ENCODE peak calls at places on chromosomes 2 and 18, in five cellular contexts. B is heart right ventricle, X is astrocyte, K is GM06990, V is H1. W is an unnamed sample.

GRCh38 chr2:85699325-85699724 is 5.2 kb downstream of the GNLY start:
- DNase-seq in X (no peak), V (no peak), B (no peak), K (no peak), W (no peak)

GRCh38 chr2:100941646-100942240 is 60.3 kb upstream of the RPL31 start:
- DNase-seq in X (peak; percentile 25), K (no peak), V (no peak), B (no peak), W (no peak)

GRCh38 chr18:46449033-46449432 is 208.0 kb downstream of the LOXHD1 start:
- DNase-seq in B (no peak), V (no peak), X (no peak), K (no peak), W (no peak)

GRCh38 chr18:24656571-24656971 is 196.1 kb downstream of the HRH4 start:
- DNase-seq in B (no peak), X (peak; percentile 60), K (no peak), V (no peak), W (no peak)

GRCh38 chr2:215447056-215447455 is 11.2 kb upstream of the FN1 start:
- DNase-seq in V (no peak), B (no peak), X (no peak), K (no peak), W (no peak)

GRCh38 chr18:10557085-10557677 is 31.4 kb downstream of the NAPG start:
- DNase-seq in V (no peak), X (no peak), B (no peak), K (no peak), W (no peak)

GRCh38 chr2:127516031-127516430 is 10.3 kb downstream of the IWS1 start:
- DNase-seq in X (peak; percentile 98), V (no peak), K (no peak), B (peak; percentile 87), W (peak; percentile 48)

GRCh38 chr2:232310189-232310588 is 68.4 kb upstream of the ALPP start:
- DNase-seq in X (no peak), K (no peak), B (no peak), V (no peak), W (no peak)

GRCh38 chr2:238285653-238286082 is 2.7 kb downstream of the PER2 start:
- DNase-seq in K (no peak), B (peak; percentile 86), X (peak; percentile 93), V (no peak), W (peak; percentile 65)

GRCh38 chr2:42249887-42250286 is 80.7 kb downstream of the EML4 start:
- DNase-seq in B (peak; percentile 51), K (no peak), X (peak; percentile 45), V (no peak), W (no peak)

GRCh38 chr2:212737773-212738172 is 199.2 kb upstream of the ERBB4 start:
- DNase-seq in V (no peak), X (peak; percentile 29), K (no peak), B (no peak), W (no peak)

GRCh38 chr18:42814184-42814583 is 301.3 kb downstream of the RIT2 start:
- DNase-seq in K (no peak), X (no peak), V (no peak), B (no peak), W (no peak)

GRCh38 chr2:120231564-120231973 is 8.4 kb upstream of the TMEM185B start:
- DNase-seq in K (no peak), X (no peak), V (no peak), B (no peak), W (no peak)

GRCh38 chr18:36441426-36441870 is 143.9 kb downstream of the FHOD3 start:
- DNase-seq in K (no peak), X (no peak), B (no peak), V (no peak), W (no peak)

GRCh38 chr2:230161180-230161579 is 58.6 kb downstream of the SP110 start:
- DNase-seq in X (no peak), K (no peak), V (no peak), B (no peak), W (no peak)

GRCh38 chr2:20539133-20539719 is 92.4 kb downstream of the RHOB start:
- DNase-seq in V (no peak), B (no peak), K (no peak), X (no peak), W (no peak)

GRCh38 chr18:22309191-22309590 is 108.5 kb downstream of the CTAGE1 start:
- DNase-seq in B (no peak), X (peak; percentile 84), K (no peak), V (no peak), W (no peak)

GRCh38 chr2:7429733-7430132 is 512.5 kb downstream of the RNF144A start:
- DNase-seq in V (no peak), X (no peak), B (no peak), K (no peak), W (no peak)

GRCh38 chr18:54584065-54584464 is 7.0 kb upstream of the DYNAP start:
- DNase-seq in B (no peak), X (no peak), K (no peak), V (no peak), W (no peak)

GRCh38 chr2:240905176-240905781 is 857 bp upstream of the CROCC2 start:
- DNase-seq in B (no peak), X (no peak), K (no peak), V (no peak), W (no peak)

GRCh38 chr2:43034921-43035320 is 191.5 kb downstream of the ZFP36L2 start:
- DNase-seq in X (no peak), B (no peak), K (no peak), V (no peak), W (no peak)

GRCh38 chr2:36403675-36404230 is 48.2 kb downstream of the CRIM1 start:
- DNase-seq in X (peak; percentile 93), V (no peak), B (no peak), K (no peak), W (no peak)

GRCh38 chr2:113850687-113851086 is 39.2 kb upstream of the ACTR3 start:
- DNase-seq in X (no peak), B (no peak), K (no peak), V (no peak), W (no peak)

GRCh38 chr2:14517731-14518130 is 114.8 kb upstream of the LRATD1 start:
- DNase-seq in K (no peak), X (no peak), V (no peak), B (no peak), W (no peak)

GRCh38 chr2:19176977-19177376 is 181.4 kb downstream of the OSR1 start:
- DNase-seq in K (peak; percentile 3), B (no peak), X (peak; percentile 77), V (no peak), W (no peak)

GRCh38 chr2:174344716-174345472 is 10.1 kb downstream of the SP9 start:
- DNase-seq in X (peak; percentile 37), K (no peak), V (peak; percentile 58), B (no peak), W (no peak)

GRCh38 chr2:174341995-174342571 is 7.3 kb downstream of the SP9 start:
- DNase-seq in V (peak; percentile 63), X (no peak), K (no peak), B (no peak), W (no peak)

GRCh38 chr2:174343343-174343637 is 8.5 kb downstream of the SP9 start:
- DNase-seq in V (no peak), X (no peak), B (no peak), K (no peak), W (no peak)

GRCh38 chr2:174342600-174343342 is 8.0 kb downstream of the SP9 start:
- DNase-seq in V (no peak), K (peak; percentile 29), X (no peak), B (no peak), W (no peak)

GRCh38 chr2:174343638-174344455 is 9.1 kb downstream of the SP9 start:
- DNase-seq in K (peak; percentile 13), X (no peak), V (peak; percentile 72), B (no peak), W (no peak)
- H3K27me3 ChIP-seq in K (no peaks in the 10 kb centered on the region), X (peaks cover 58% of the 10 kb centered on the region), V (peaks cover 68% of the 10 kb centered on the region), B (peaks cover 36% of the 10 kb centered on the region), W (peaks cover 39% of the 10 kb centered on the region)

GRCh38 chr2:44939074-44940052 is 2.1 kb upstream of the SIX3 start:
- DNase-seq in V (peak; percentile 80), B (no peak), X (no peak), K (no peak), W (no peak)
- H3K27me3 ChIP-seq in V (peaks cover 99% of the 10 kb centered on the region), B (peaks cover 68% of the 10 kb centered on the region), X (peaks cover 85% of the 10 kb centered on the region), K (peaks cover 5% of the 10 kb centered on the region), W (peaks cover 30% of the 10 kb centered on the region)

GRCh38 chr2:73114273-73114867 is 1.6 kb upstream of the RAB11FIP5 start:
- DNase-seq in B (no peak), V (no peak), X (no peak), K (no peak), W (no peak)
- H3K27me3 ChIP-seq in B (no peaks in the 10 kb centered on the region), V (no peaks in the 10 kb centered on the region), X (no peaks in the 10 kb centered on the region), K (peaks cover 3% of the 10 kb centered on the region), W (no peaks in the 10 kb centered on the region)

GRCh38 chr2:45005261-45006002 is 3.8 kb downstream of the SIX2 start:
- DNase-seq in K (no peak), B (no peak), X (no peak), V (peak; percentile 56), W (no peak)
- H3K27me3 ChIP-seq in K (peaks cover 10% of the 10 kb centered on the region), B (peaks cover 17% of the 10 kb centered on the region), X (peaks cover 91% of the 10 kb centered on the region), V (peaks cover 92% of the 10 kb centered on the region), W (peaks cover 2% of the 10 kb centered on the region)

GRCh38 chr2:26580751-26581150 is 60.4 kb downstream of the CIB4 start:
- DNase-seq in V (no peak), K (no peak), B (no peak), X (no peak), W (peak; percentile 50)
- H3K27me3 ChIP-seq in V (peaks cover 2% of the 10 kb centered on the region), K (no peaks in the 10 kb centered on the region), B (peaks cover 3% of the 10 kb centered on the region), X (peaks cover 45% of the 10 kb centered on the region), W (no peaks in the 10 kb centered on the region)

GRCh38 chr2:75643980-75644379 is 2.6 kb upstream of the MRPL19 start:
- DNase-seq in X (no peak), B (no peak), V (no peak), K (no peak), W (no peak)

GRCh38 chr2:75645643-75646042 is 940 bp upstream of the MRPL19 start:
- DNase-seq in V (no peak), B (no peak), K (no peak), X (no peak), W (no peak)

GRCh38 chr2:75646090-75646582 is 447 bp upstream of the MRPL19 start:
- DNase-seq in B (no peak), X (no peak), K (no peak), V (no peak), W (no peak)

GRCh38 chr2:75646583-75647425 is at the start of gene MRPL19:
- DNase-seq in X (peak; percentile 94), K (peak; percentile 84), B (peak; percentile 95), V (peak; percentile 78), W (peak; percentile 46)

DNA sequence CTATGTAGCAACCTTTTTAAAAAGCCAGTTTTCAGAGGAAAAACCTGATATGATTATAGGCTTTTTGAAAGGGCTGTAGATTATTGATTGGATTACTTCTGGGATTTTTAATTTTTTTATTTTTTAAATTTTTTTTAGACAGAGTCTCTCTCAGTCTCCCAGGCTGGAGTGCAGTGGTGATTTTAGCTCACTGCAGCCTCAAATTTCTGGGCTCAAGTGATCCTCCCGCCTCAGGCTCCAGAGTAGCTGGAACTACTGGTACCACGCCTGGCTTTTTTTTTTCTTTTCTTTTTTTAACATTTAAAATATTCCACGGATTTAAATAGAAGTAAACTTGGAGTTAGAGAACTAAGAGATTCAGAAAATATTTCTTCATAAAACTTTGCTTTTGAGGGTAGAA is 1.2 kb downstream of the MRPL19 start:
- DNase-seq in B (no peak), V (no peak), X (no peak), K (no peak), W (no peak)
- H3K27me3 ChIP-seq in B (no peaks in the 10 kb centered on the region), V (no peaks in the 10 kb centered on the region), X (no peaks in the 10 kb centered on the region), K (no peaks in the 10 kb centered on the region), W (no peaks in the 10 kb centered on the region)